ENCODE peak calls at places on chromosomes 3 and 15, in four cellular contexts. S is PC-3, O is heart left ventricle, B is lower leg skin. J is an unnamed sample.

GRCh38 chr3:88809993-88810392 is 297.4 kb upstream of the EPHA3 start:
- DNase-seq in S (peak; percentile 38), O (no peak), B (no peak), J (no peak)

GRCh38 chr3:184320099-184320445 is 5.7 kb downstream of the EIF4G1 start:
- DNase-seq in S (peak; percentile 98), O (peak; percentile 96), B (peak; percentile 96), J (peak; percentile 85)

GRCh38 chr15:30985081-30985531 is 6.3 kb downstream of the MTMR10 start:
- DNase-seq in S (no peak), O (no peak), B (no peak), J (no peak)

GRCh38 chr15:83112233-83112958 is 5.0 kb downstream of the TM6SF1 start:
- DNase-seq in S (no peak), O (no peak), B (no peak), J (no peak)

GRCh38 chr15:74870496-74871213 is 2.5 kb downstream of the SCAMP2 start:
- DNase-seq in S (no peak), O (no peak), B (no peak), J (no peak)

GRCh38 chr15:65306551-65306950 is 2.1 kb downstream of the RNU5B-1 start:
- DNase-seq in S (no peak), O (no peak), B (no peak), J (no peak)

GRCh38 chr3:36693670-36694069 is 70.7 kb downstream of the DCLK3 start:
- DNase-seq in S (no peak), O (no peak), B (no peak), J (no peak)

GRCh38 chr3:150078983-150079739 is 108.5 kb upstream of the PFN2 start:
- DNase-seq in S (peak; percentile 91), O (no peak), B (no peak), J (no peak)

GRCh38 chr15:25022233-25022632 is 67.4 kb downstream of the SNRPN start:
- DNase-seq in S (peak; percentile 23), O (no peak), B (no peak), J (no peak)

GRCh38 chr15:95712785-95713184 is 617.7 kb upstream of the NR2F2 start:
- DNase-seq in S (peak; percentile 86), O (no peak), B (no peak), J (no peak)

GRCh38 chr15:68644996-68645395 is 66.2 kb downstream of the CORO2B start:
- DNase-seq in S (no peak), O (no peak), B (no peak), J (no peak)

GRCh38 chr3:105957722-105958121 is 88.9 kb upstream of the CBLB start:
- DNase-seq in S (peak; percentile 76), O (no peak), B (no peak), J (no peak)

GRCh38 chr3:155979746-155980145 is 109.3 kb downstream of the GMPS start:
- DNase-seq in S (no peak), O (no peak), B (no peak), J (no peak)

GRCh38 chr3:53198256-53198977 is 37.4 kb downstream of the PRKCD start:
- DNase-seq in S (no peak), O (no peak), B (no peak), J (no peak)
- TF ChIP-seq CTCF in S (peak; percentile 43), O (no peak), B (no peak), J (no peak)

GRCh38 chr15:70093481-70094309 is 4.0 kb downstream of the TLE3 start:
- DNase-seq in S (peak; percentile 89), O (no peak), B (peak; percentile 44), J (no peak)

GRCh38 chr15:70096215-70096974 is 1.3 kb downstream of the TLE3 start:
- DNase-seq in S (peak; percentile 74), O (peak; percentile 78), B (peak; percentile 47), J (no peak)

GRCh38 chr15:70096975-70097336 is 761 bp downstream of the TLE3 start:
- DNase-seq in S (no peak), O (no peak), B (no peak), J (no peak)

GRCh38 chr15:70094690-70095311 is 2.9 kb downstream of the TLE3 start:
- DNase-seq in S (no peak), O (no peak), B (no peak), J (no peak)

GRCh38 chr15:70095387-70096214 is 2.1 kb downstream of the TLE3 start:
- DNase-seq in S (peak; percentile 17), O (peak; percentile 79), B (peak; percentile 32), J (no peak)
- TF ChIP-seq CTCF in S (no peak), O (no peak), B (no peak), J (no peak)

DNA sequence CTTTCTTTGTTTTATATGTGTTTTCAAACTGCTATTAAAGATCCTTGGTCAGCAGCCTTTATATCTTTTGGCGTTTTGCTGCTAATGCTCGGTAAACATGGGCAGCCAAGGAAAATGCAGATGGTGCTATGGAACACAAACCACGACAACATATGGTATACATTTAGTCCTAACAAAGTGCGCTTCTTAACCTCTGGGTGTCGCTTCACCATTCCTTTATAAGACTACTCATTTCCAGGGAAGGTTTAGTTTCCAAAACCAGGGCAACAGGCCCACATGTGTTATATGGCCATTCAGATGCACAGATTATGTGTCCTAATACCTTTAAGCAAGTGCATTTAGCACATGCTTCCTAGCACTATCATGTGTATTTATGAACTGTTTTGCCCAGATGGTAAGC is 14.7 kb downstream of the SHOX2 start:
- DNase-seq in S (no peak), O (no peak), B (no peak), J (no peak)
- TF ChIP-seq CTCF in S (no peak), O (no peak), B (no peak), J (no peak)

GRCh38 chr3:138348107-138348949 is at the start of gene MRAS:
- DNase-seq in S (peak; percentile 57), O (peak; percentile 90), B (peak; percentile 35), J (peak; percentile 33)
- TF ChIP-seq CTCF in S (peak; percentile 39), O (peak; percentile 15), B (no peak), J (no peak)

GRCh38 chr15:88449581-88449980 is 17.6 kb downstream of the MRPL46 start:
- DNase-seq in S (no peak), O (no peak), B (no peak), J (no peak)

GRCh38 chr15:88448991-88449461 is 18.2 kb downstream of the MRPL46 start:
- DNase-seq in S (no peak), O (no peak), B (no peak), J (no peak)

GRCh38 chr15:88447741-88448140 is 19.4 kb downstream of the MRPL46 start:
- DNase-seq in S (no peak), O (no peak), B (no peak), J (no peak)

GRCh38 chr15:88447206-88447605 is 20.0 kb downstream of the MRPL46 start:
- DNase-seq in S (no peak), O (no peak), B (no peak), J (no peak)

DNA sequence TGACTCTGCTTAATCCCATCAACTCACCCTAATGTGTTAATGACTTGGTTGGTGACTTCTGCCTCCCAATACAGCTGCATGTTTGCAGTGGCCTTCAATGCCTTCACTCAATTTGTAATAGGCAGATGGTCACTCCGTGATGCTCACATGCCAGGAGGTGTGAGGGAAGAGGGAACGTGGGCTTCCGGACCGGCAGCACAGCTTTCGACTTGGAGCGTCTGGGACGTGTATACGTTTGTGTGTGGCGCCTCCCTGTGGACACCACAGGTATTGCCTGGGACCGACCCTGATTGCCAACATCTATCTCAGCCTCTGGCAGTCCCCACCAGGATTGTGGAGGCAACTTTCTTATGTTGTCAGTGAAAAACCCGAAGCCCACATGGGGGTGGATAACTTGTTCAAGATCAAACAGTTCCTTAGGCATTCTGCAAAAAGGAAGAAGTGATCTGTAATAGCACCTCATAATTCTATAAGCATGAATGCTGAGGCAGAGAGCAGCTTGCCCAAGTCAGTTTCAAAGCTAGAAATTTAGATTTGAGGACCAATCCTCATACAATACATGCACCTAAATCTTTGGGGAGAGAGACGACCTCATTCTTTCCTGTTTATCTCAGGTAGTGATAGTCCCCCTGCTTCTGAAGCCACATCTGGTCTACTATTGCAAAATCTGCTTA is 16.9 kb downstream of the MRPL46 start:
- DNase-seq in S (peak; percentile 77), O (no peak), B (no peak), J (peak; percentile 52)
- TF ChIP-seq CTCF in S (peak; percentile 90), O (peak; percentile 66), B (no peak), J (no peak)

J was measured in omental fat pad.